ENCODE peak calls at places on chromosomes 12 and 14, in five cellular contexts. X, I, Z, B and C are unnamed samples.

GRCh38 chr12:57724003-57724935 is 14.3 kb downstream of the AGAP2 start:
- DNase-seq in X (no peak), I (no peak), Z (no peak), B (no peak), C (no peak)

GRCh38 chr14:67557118-67557517 is 24.0 kb downstream of the PLEKHH1 start:
- DNase-seq in X (no peak), I (no peak), Z (no peak), B (peak; percentile 95), C (no peak)

GRCh38 chr14:67432088-67432564 is 20.2 kb upstream of the PLEK2 start:
- DNase-seq in X (no peak), I (no peak), Z (no peak), B (peak; percentile 89), C (no peak)

GRCh38 chr14:51613436-51613835 is 38.3 kb upstream of the FRMD6 start:
- DNase-seq in X (no peak), I (no peak), Z (no peak), B (no peak), C (no peak)

GRCh38 chr12:12181516-12181915 is 85.3 kb downstream of the LRP6 start:
- DNase-seq in X (peak; percentile 74), I (no peak), Z (no peak), B (no peak), C (no peak)

GRCh38 chr14:68783408-68784297 is 9.2 kb downstream of the ZFP36L1 start:
- DNase-seq in X (no peak), I (no peak), Z (no peak), B (no peak), C (peak; percentile 59)

GRCh38 chr12:40107803-40108620 is 2.1 kb upstream of the SLC2A13 start:
- DNase-seq in X (no peak), I (no peak), Z (no peak), B (no peak), C (no peak)

GRCh38 chr14:94499673-94500072 is 9.6 kb downstream of the SERPINA12 start:
- DNase-seq in X (no peak), I (no peak), Z (no peak), B (no peak), C (no peak)

GRCh38 chr12:89206375-89206774 is 145.9 kb downstream of the DUSP6 start:
- DNase-seq in X (no peak), I (no peak), Z (no peak), B (no peak), C (no peak)

GRCh38 chr12:6927379-6927991 is at the start of gene ATN1:
- DNase-seq in X (peak; percentile 67), I (peak; percentile 46), Z (no peak), B (peak; percentile 70), C (peak; percentile 91)

GRCh38 chr12:79690606-79691298 is at the start of gene PAWR:
- DNase-seq in X (peak; percentile 46), I (no peak), Z (peak; percentile 63), B (peak; percentile 65), C (no peak)

GRCh38 chr12:123164222-123164621 is 13.3 kb upstream of the PITPNM2 start:
- DNase-seq in X (no peak), I (no peak), Z (no peak), B (no peak), C (no peak)

GRCh38 chr12:20451759-20452158 is 83.4 kb downstream of the PDE3A start:
- DNase-seq in X (peak; percentile 95), I (no peak), Z (no peak), B (peak; percentile 27), C (no peak)

GRCh38 chr12:122505419-122506051 is 4.8 kb upstream of the ZCCHC8 start:
- DNase-seq in X (no peak), I (no peak), Z (no peak), B (no peak), C (no peak)

GRCh38 chr14:99633913-99634312 is 11.0 kb upstream of the HHIPL1 start:
- DNase-seq in X (no peak), I (no peak), Z (no peak), B (no peak), C (no peak)

GRCh38 chr12:118498171-118498570 is 121.8 kb downstream of the SUDS3 start:
- DNase-seq in X (no peak), I (no peak), Z (no peak), B (no peak), C (no peak)

GRCh38 chr12:124814741-124815613 is 48.7 kb downstream of the SCARB1 start:
- DNase-seq in X (no peak), I (no peak), Z (peak; percentile 63), B (no peak), C (no peak)